ENCODE peak calls at places on chromosomes 13 and 19, in five cellular contexts. One of them, this sample, is unnamed.

GRCh38 chr19:29809795-29810503 is 1.8 kb upstream of the CCNE1 start:
- DNase-seq in HCT116: no peak
- DNase-seq in adrenal gland: no peak
- DNase-seq in endodermal cell: no peak
- DNase-seq in thoracic aorta: no peak
- DNase-seq in this sample: no peak

GRCh38 chr19:6519289-6519688 is 11.5 kb upstream of the TNFSF9 start:
- DNase-seq in HCT116: no peak
- DNase-seq in adrenal gland: no peak
- DNase-seq in endodermal cell: no peak
- DNase-seq in thoracic aorta: no peak
- DNase-seq in this sample: no peak

GRCh38 chr19:50206191-50206590 is 2.8 kb downstream of the MYH14 start:
- DNase-seq in HCT116: no peak
- DNase-seq in adrenal gland: no peak
- DNase-seq in endodermal cell: no peak
- DNase-seq in thoracic aorta: no peak
- DNase-seq in this sample: no peak

GRCh38 chr19:45809643-45810159 is 5.4 kb downstream of the RSPH6A start:
- DNase-seq in HCT116: no peak
- DNase-seq in adrenal gland: no peak
- DNase-seq in endodermal cell: peak; percentile 71
- DNase-seq in thoracic aorta: no peak
- DNase-seq in this sample: no peak

GRCh38 chr13:23876265-23876664 is 12.9 kb downstream of the MIPEP start:
- DNase-seq in HCT116: no peak
- DNase-seq in adrenal gland: no peak
- DNase-seq in endodermal cell: no peak
- DNase-seq in thoracic aorta: no peak
- DNase-seq in this sample: no peak

GRCh38 chr13:99386911-99387788 is 80.0 kb upstream of the GPR183 start:
- DNase-seq in HCT116: peak; percentile 12
- DNase-seq in adrenal gland: peak; percentile 62
- DNase-seq in endodermal cell: peak; percentile 95
- DNase-seq in thoracic aorta: no peak
- DNase-seq in this sample: no peak

GRCh38 chr13:75173457-75174356 is 308.3 kb downstream of the TBC1D4 start:
- DNase-seq in HCT116: no peak
- DNase-seq in adrenal gland: no peak
- DNase-seq in endodermal cell: peak; percentile 50
- DNase-seq in thoracic aorta: no peak
- DNase-seq in this sample: no peak

GRCh38 chr19:46618670-46619231 is 6.1 kb downstream of the PTGIR start:
- DNase-seq in HCT116: no peak
- DNase-seq in adrenal gland: no peak
- DNase-seq in endodermal cell: no peak
- DNase-seq in thoracic aorta: no peak
- DNase-seq in this sample: no peak

GRCh38 chr19:40035996-40036395 is 20.0 kb downstream of the ZNF780B start:
- DNase-seq in HCT116: no peak
- DNase-seq in adrenal gland: no peak
- DNase-seq in endodermal cell: no peak
- DNase-seq in thoracic aorta: no peak
- DNase-seq in this sample: no peak

GRCh38 chr19:39209196-39209595 is 5.1 kb upstream of the SYCN start:
- DNase-seq in HCT116: no peak
- DNase-seq in adrenal gland: no peak
- DNase-seq in endodermal cell: no peak
- DNase-seq in thoracic aorta: no peak
- DNase-seq in this sample: no peak

GRCh38 chr13:76865109-76865508 is 21.1 kb downstream of the KCTD12 start:
- DNase-seq in HCT116: no peak
- DNase-seq in adrenal gland: no peak
- DNase-seq in endodermal cell: no peak
- DNase-seq in thoracic aorta: no peak
- DNase-seq in this sample: no peak

GRCh38 chr13:84443463-84443862 is 561.2 kb upstream of the SLITRK1 start:
- DNase-seq in HCT116: no peak
- DNase-seq in adrenal gland: no peak
- DNase-seq in endodermal cell: no peak
- DNase-seq in thoracic aorta: no peak
- DNase-seq in this sample: no peak

GRCh38 chr19:34254552-34255432 is at the start of gene GARRE1:
- DNase-seq in HCT116: no peak
- DNase-seq in adrenal gland: peak; percentile 53
- DNase-seq in endodermal cell: peak; percentile 77
- DNase-seq in thoracic aorta: no peak
- DNase-seq in this sample: no peak

GRCh38 chr13:89845874-89846273 is 1501.6 kb upstream of the MIR17HG start:
- DNase-seq in HCT116: no peak
- DNase-seq in adrenal gland: no peak
- DNase-seq in endodermal cell: no peak
- DNase-seq in thoracic aorta: no peak
- DNase-seq in this sample: no peak

GRCh38 chr13:35894636-35895035 is 236.5 kb downstream of the DCLK1 start:
- DNase-seq in HCT116: no peak
- DNase-seq in adrenal gland: no peak
- DNase-seq in endodermal cell: no peak
- DNase-seq in thoracic aorta: no peak
- DNase-seq in this sample: no peak

GRCh38 chr13:99993660-99994455 is 12.3 kb downstream of the ZIC2 start:
- DNase-seq in HCT116: no peak
- DNase-seq in adrenal gland: no peak
- DNase-seq in endodermal cell: no peak
- DNase-seq in thoracic aorta: no peak
- DNase-seq in this sample: no peak

GRCh38 chr13:50645092-50645491 is 198.4 kb downstream of the DLEU7 start:
- DNase-seq in HCT116: no peak
- DNase-seq in adrenal gland: no peak
- DNase-seq in endodermal cell: no peak
- DNase-seq in thoracic aorta: no peak
- DNase-seq in this sample: no peak

GRCh38 chr13:40230833-40231266 is 435.6 kb downstream of the FOXO1 start:
- DNase-seq in HCT116: no peak
- DNase-seq in adrenal gland: no peak
- DNase-seq in endodermal cell: no peak
- DNase-seq in thoracic aorta: no peak
- DNase-seq in this sample: no peak

GRCh38 chr13:44052843-44053607 is 173.3 kb downstream of the LACC1 start:
- DNase-seq in HCT116: no peak
- DNase-seq in adrenal gland: no peak
- DNase-seq in endodermal cell: peak; percentile 76
- DNase-seq in thoracic aorta: peak; percentile 7
- DNase-seq in this sample: no peak

GRCh38 chr13:41132512-41133152 is at the start of gene KBTBD6:
- DNase-seq in HCT116: peak; percentile 96
- DNase-seq in adrenal gland: peak; percentile 96
- DNase-seq in endodermal cell: peak; percentile 99
- DNase-seq in thoracic aorta: peak; percentile 87
- DNase-seq in this sample: peak; percentile 95

GRCh38 chr19:8552810-8553209 is 24.4 kb downstream of the MYO1F start:
- DNase-seq in HCT116: peak; percentile 75
- DNase-seq in adrenal gland: no peak
- DNase-seq in endodermal cell: peak; percentile 83
- DNase-seq in thoracic aorta: no peak
- DNase-seq in this sample: no peak

GRCh38 chr13:45333973-45334922 is 6.7 kb downstream of the TPT1 start:
- DNase-seq in HCT116: no peak
- DNase-seq in adrenal gland: no peak
- DNase-seq in endodermal cell: peak; percentile 64
- DNase-seq in thoracic aorta: no peak
- DNase-seq in this sample: no peak

DNA sequence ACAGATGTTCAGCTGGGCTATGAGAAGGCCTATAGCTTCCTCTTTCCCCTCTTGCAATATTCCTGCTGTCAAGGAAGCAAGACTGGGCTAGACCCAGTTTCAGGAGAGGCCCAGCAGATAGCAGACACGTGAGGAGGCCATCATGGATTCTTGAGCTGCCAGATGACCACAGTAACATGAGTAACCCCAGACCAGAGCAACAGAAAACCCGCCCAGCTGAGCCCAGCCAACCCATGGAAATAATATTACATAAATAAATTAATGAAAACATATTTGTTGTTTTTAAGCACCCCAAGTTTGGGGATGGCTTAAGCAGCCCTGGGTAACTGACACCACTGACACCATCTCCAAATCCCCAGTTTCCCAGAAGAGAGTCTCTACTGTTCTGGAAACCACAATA is 50.2 kb upstream of the PDCD5 start:
- DNase-seq in HCT116: no peak
- DNase-seq in adrenal gland: no peak
- DNase-seq in endodermal cell: no peak
- DNase-seq in thoracic aorta: no peak
- DNase-seq in this sample: no peak
- H3K27ac ChIP-seq in HCT116: no peak overlapping the region
- H3K27ac ChIP-seq in adrenal gland: no peak overlapping the region
- H3K27ac ChIP-seq in endodermal cell: no peak overlapping the region
- H3K27ac ChIP-seq in thoracic aorta: no peak overlapping the region
- H3K27ac ChIP-seq in this sample: no peak overlapping the region

DNA sequence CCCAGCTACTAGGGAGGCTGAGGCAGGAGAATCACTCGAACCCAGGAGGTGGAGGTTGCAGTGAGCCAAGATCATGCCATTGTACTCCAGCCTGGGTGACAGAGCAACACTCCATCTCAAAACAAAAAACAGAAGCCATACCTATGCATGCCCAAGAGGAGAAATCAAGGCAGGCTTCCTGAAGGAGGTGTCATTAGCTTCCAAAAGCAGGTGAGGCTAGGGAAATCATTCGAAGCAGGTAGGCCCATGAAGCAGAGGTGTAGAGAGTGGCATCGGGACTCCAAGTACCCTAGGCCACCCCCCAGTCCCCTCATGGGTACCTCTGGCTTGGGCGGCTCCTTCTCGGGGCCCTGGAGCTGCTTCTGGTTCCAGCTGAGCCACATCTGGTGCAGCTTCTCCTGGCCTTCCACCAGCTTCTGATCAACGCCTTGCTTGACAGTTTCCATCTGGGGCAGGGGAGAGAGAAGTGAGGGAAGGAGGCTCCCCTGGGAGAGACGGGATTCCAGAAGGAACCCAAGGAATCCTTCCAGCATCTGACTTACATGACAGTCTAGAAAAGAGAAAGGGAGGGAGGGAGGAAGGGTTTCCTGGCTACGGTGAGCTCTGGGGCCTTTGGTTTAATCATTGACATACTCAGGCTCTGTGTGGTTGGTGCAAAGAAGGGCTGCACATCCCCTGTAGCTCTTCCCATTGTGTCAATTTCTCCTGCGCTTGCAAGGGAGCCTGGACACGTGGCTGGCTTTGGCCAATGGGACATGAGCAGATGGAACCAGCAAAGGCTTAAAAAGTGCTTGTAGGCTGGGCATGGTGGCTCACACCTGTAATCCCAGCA is 13.1 kb upstream of the TICAM1 start:
- DNase-seq in HCT116: no peak
- DNase-seq in adrenal gland: no peak
- DNase-seq in endodermal cell: no peak
- DNase-seq in thoracic aorta: no peak
- DNase-seq in this sample: no peak
- H3K27ac ChIP-seq in HCT116: no peak overlapping the region
- H3K27ac ChIP-seq in adrenal gland: no peak overlapping the region
- H3K27ac ChIP-seq in endodermal cell: no peak overlapping the region
- H3K27ac ChIP-seq in thoracic aorta: peak overlapping the region; percentile 81
- H3K27ac ChIP-seq in this sample: no peak overlapping the region

GRCh38 chr13:98173431-98173921 is 3.6 kb downstream of the RNF113B start:
- DNase-seq in HCT116: peak; percentile 29
- DNase-seq in adrenal gland: no peak
- DNase-seq in endodermal cell: peak; percentile 70
- DNase-seq in thoracic aorta: no peak
- DNase-seq in this sample: no peak

GRCh38 chr13:98172570-98173405 is 4.3 kb downstream of the RNF113B start:
- DNase-seq in HCT116: no peak
- DNase-seq in adrenal gland: no peak
- DNase-seq in endodermal cell: no peak
- DNase-seq in thoracic aorta: no peak
- DNase-seq in this sample: no peak

GRCh38 chr13:98174321-98174720 is 2.7 kb downstream of the RNF113B start:
- DNase-seq in HCT116: no peak
- DNase-seq in adrenal gland: no peak
- DNase-seq in endodermal cell: no peak
- DNase-seq in thoracic aorta: no peak
- DNase-seq in this sample: no peak

GRCh38 chr13:98171806-98172569 is 5.1 kb downstream of the RNF113B start:
- DNase-seq in HCT116: no peak
- DNase-seq in adrenal gland: peak; percentile 53
- DNase-seq in endodermal cell: peak; percentile 71
- DNase-seq in thoracic aorta: no peak
- DNase-seq in this sample: peak; percentile 43

GRCh38 chr13:98169331-98169730 is 7.7 kb downstream of the RNF113B start:
- DNase-seq in HCT116: no peak
- DNase-seq in adrenal gland: no peak
- DNase-seq in endodermal cell: no peak
- DNase-seq in thoracic aorta: no peak
- DNase-seq in this sample: no peak
- H3K27ac ChIP-seq in HCT116: no peak overlapping the region
- H3K27ac ChIP-seq in adrenal gland: no peak overlapping the region
- H3K27ac ChIP-seq in endodermal cell: no peak overlapping the region
- H3K27ac ChIP-seq in thoracic aorta: no peak overlapping the region
- H3K27ac ChIP-seq in this sample: no peak overlapping the region

GRCh38 chr19:18389095-18389735 is 3.3 kb downstream of the GDF15 start:
- DNase-seq in HCT116: no peak
- DNase-seq in adrenal gland: no peak
- DNase-seq in endodermal cell: no peak
- DNase-seq in thoracic aorta: no peak
- DNase-seq in this sample: no peak
- H3K27ac ChIP-seq in HCT116: peak overlapping the region; percentile 82
- H3K27ac ChIP-seq in adrenal gland: no peak overlapping the region
- H3K27ac ChIP-seq in endodermal cell: no peak overlapping the region
- H3K27ac ChIP-seq in thoracic aorta: no peak overlapping the region
- H3K27ac ChIP-seq in this sample: no peak overlapping the region

GRCh38 chr13:27665761-27666160 is 44.1 kb downstream of the POLR1D start:
- DNase-seq in HCT116: no peak
- DNase-seq in adrenal gland: no peak
- DNase-seq in endodermal cell: no peak
- DNase-seq in thoracic aorta: no peak
- DNase-seq in this sample: no peak

GRCh38 chr13:27663947-27664346 is 42.3 kb downstream of the POLR1D start:
- DNase-seq in HCT116: no peak
- DNase-seq in adrenal gland: no peak
- DNase-seq in endodermal cell: peak; percentile 64
- DNase-seq in thoracic aorta: no peak
- DNase-seq in this sample: no peak

GRCh38 chr13:27665333-27665732 is 43.6 kb downstream of the POLR1D start:
- DNase-seq in HCT116: no peak
- DNase-seq in adrenal gland: no peak
- DNase-seq in endodermal cell: no peak
- DNase-seq in thoracic aorta: no peak
- DNase-seq in this sample: no peak

GRCh38 chr13:27667946-27668345 is 46.3 kb downstream of the POLR1D start:
- DNase-seq in HCT116: no peak
- DNase-seq in adrenal gland: no peak
- DNase-seq in endodermal cell: no peak
- DNase-seq in thoracic aorta: no peak
- DNase-seq in this sample: no peak

DNA sequence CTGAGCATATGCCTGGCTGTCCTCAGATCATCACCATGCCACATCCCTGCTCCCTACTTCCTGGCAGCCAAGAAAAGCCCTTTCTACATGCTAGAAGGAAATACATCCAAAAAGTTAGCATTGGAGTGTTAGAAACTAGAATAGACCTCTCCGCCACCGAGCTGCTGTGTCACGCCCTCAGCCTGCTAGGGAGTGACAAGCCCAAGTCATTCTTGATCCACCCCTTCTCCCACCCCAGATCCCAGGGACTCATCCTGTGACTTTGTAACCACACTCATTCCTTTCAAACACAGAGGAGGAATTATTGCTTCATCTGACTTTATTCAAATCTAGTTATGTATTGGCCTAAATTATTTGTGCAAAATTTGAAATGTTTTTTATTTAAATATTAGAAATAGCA is 45.3 kb downstream of the POLR1D start:
- DNase-seq in HCT116: no peak
- DNase-seq in adrenal gland: no peak
- DNase-seq in endodermal cell: no peak
- DNase-seq in thoracic aorta: no peak
- DNase-seq in this sample: no peak
- H3K27ac ChIP-seq in HCT116: no peak overlapping the region
- H3K27ac ChIP-seq in adrenal gland: no peak overlapping the region
- H3K27ac ChIP-seq in endodermal cell: no peak overlapping the region
- H3K27ac ChIP-seq in thoracic aorta: no peak overlapping the region
- H3K27ac ChIP-seq in this sample: no peak overlapping the region